ENCODE peak calls at places on chromosomes 3 and 15, in seven cellular contexts. D is left ventricle myocardium inferior, T is kidney, R is psoas muscle, U is neuronal stem cell, A is coronary artery, V is trophoblast cell. W is an unnamed sample.

GRCh38 chr3:13221491-13221890 is 148.3 kb upstream of the IQSEC1 start:
- DNase-seq in U (no peak), A (no peak), V (no peak), D (no peak), T (peak; percentile 51), R (no peak), W (no peak)

GRCh38 chr15:80904941-80905532 is 84.6 kb downstream of the MESD start:
- DNase-seq in T (no peak), U (no peak), V (no peak), D (no peak), A (no peak), R (no peak), W (no peak)

GRCh38 chr3:173467501-173467900 is 70.0 kb downstream of the NLGN1 start:
- DNase-seq in A (no peak), U (no peak), T (no peak), R (no peak), V (peak; percentile 3), D (no peak), W (no peak)

GRCh38 chr15:83914906-83915305 is 261.0 kb downstream of the ADAMTSL3 start:
- DNase-seq in R (no peak), A (no peak), T (no peak), U (no peak), V (no peak), D (no peak), W (no peak)

GRCh38 chr3:134132961-134133360 is 103.2 kb upstream of the SLCO2A1 start:
- DNase-seq in T (no peak), V (no peak), D (no peak), U (no peak), A (no peak), R (no peak), W (no peak)

GRCh38 chr3:134846943-134847342 is 51.9 kb downstream of the EPHB1 start:
- DNase-seq in U (no peak), T (peak; percentile 79), R (no peak), A (peak; percentile 29), D (no peak), V (peak; percentile 68), W (no peak)

GRCh38 chr15:56428821-56429458 is 36.0 kb downstream of the MNS1 start:
- DNase-seq in U (peak; percentile 0), T (no peak), D (no peak), A (no peak), V (no peak), R (no peak), W (no peak)

GRCh38 chr3:58824285-58824684 is 157.7 kb upstream of the FAM3D start:
- DNase-seq in V (peak; percentile 43), T (peak; percentile 35), R (no peak), D (peak; percentile 20), A (no peak), U (peak; percentile 51), W (peak; percentile 11)

GRCh38 chr3:125280966-125281365 is 68.4 kb upstream of the SLC12A8 start:
- DNase-seq in R (no peak), A (no peak), D (no peak), T (no peak), U (no peak), V (no peak), W (no peak)

GRCh38 chr3:473284-473800 is 276.8 kb downstream of the CHL1 start:
- DNase-seq in R (no peak), A (no peak), U (no peak), V (no peak), T (no peak), D (no peak), W (no peak)

GRCh38 chr3:162117961-162118360 is 621.4 kb downstream of the OTOL1 start:
- DNase-seq in U (no peak), V (no peak), R (no peak), D (no peak), A (no peak), T (no peak), W (no peak)

GRCh38 chr3:162119651-162120050 is 623.0 kb downstream of the OTOL1 start:
- DNase-seq in V (no peak), D (no peak), U (no peak), R (no peak), T (no peak), A (no peak), W (no peak)

GRCh38 chr3:162125790-162126189 is 629.2 kb downstream of the OTOL1 start:
- DNase-seq in T (no peak), A (no peak), D (no peak), R (no peak), U (no peak), V (no peak), W (no peak)

DNA sequence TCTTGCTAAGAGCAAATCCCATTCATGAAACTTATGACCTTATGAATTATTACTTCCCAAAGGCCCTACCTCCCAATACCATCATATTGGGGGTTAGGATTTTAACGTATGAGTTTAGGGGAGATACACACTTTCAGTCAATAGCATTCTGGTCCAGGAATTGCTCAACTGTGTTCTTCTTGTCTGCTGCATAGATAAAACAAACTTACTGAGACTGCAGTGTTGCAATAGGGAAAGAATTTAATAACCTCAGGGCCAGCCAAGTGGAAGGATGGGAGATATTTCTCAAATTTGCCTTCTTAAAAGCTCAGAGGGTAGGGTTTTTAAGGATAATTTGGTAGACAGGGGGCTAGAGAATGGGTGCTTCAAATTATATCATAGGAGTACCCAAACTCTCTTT is 625.8 kb downstream of the OTOL1 start:
- DNase-seq in T (no peak), R (no peak), U (no peak), A (no peak), D (no peak), V (no peak), W (no peak)
- H3K27ac ChIP-seq in T (no peak overlapping the region), R (no peak overlapping the region), U (no peak overlapping the region), A (no peak overlapping the region), D (no peak overlapping the region), V (no peak overlapping the region), W (no peak overlapping the region)

GRCh38 chr3:129579991-129580390 is 26.5 kb downstream of the PLXND1 start:
- DNase-seq in R (no peak), V (no peak), U (no peak), T (no peak), A (no peak), D (no peak), W (no peak)

GRCh38 chr3:129577356-129577755 is 29.1 kb downstream of the PLXND1 start:
- DNase-seq in D (peak; percentile 77), A (no peak), T (no peak), U (no peak), V (no peak), R (peak; percentile 82), W (no peak)

GRCh38 chr3:129575987-129576364 is 30.5 kb downstream of the PLXND1 start:
- DNase-seq in T (no peak), A (no peak), D (no peak), V (no peak), U (no peak), R (no peak), W (no peak)

GRCh38 chr3:129576514-129577345 is 29.7 kb downstream of the PLXND1 start:
- DNase-seq in U (no peak), V (no peak), T (peak; percentile 88), A (no peak), D (peak; percentile 52), R (no peak), W (no peak)

DNA sequence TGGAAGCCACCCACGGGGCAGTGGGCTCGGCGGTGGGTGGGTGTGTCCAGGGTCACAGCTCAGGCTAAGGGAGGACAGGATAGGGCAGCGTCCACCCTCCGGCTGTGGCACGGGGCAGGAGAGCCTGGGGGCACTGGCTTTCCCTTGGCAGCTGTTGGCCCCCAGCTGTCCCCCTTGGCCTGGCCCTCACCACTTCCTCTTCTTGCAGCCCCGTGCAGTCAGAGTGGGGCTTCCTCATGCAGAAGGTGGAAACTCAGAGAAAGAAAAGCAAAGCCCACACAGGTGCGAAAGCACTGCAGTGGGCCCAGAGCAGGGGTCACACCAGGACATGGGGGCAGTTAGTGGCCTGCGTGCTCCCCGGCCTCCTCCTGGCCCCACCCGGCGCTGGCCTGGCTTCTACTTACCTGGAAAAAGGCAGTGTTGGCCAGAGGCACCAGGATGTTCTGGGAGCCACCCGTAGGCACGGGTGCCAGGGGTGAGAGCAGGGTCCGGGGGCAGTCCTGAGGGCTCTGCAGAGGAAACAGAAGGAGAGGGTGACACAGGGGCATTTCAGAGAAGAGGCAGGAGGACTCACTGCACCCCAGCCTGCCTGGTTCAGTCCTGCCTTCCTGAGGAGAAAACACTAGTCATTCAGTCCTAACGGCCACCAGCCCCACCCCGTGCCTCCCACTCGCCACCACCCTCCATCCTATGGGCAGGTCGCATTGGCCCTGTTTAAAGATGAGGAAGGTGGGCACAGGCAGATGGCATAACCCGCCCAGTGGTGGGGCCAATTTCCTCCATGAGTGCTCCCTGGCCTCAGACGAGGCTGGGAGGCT is 28.3 kb downstream of the PLXND1 start:
- DNase-seq in R (no peak), V (no peak), U (no peak), D (no peak), T (no peak), A (no peak), W (no peak)
- H3K27ac ChIP-seq in R (no peak overlapping the region), V (no peak overlapping the region), U (no peak overlapping the region), D (peak overlapping the region; percentile 73), T (no peak overlapping the region), A (peak overlapping the region; percentile 83), W (no peak overlapping the region)

GRCh38 chr3:155747286-155747685 is 2.4 kb upstream of the PLCH1 start:
- DNase-seq in T (no peak), A (no peak), U (no peak), V (no peak), R (no peak), D (no peak), W (no peak)

GRCh38 chr3:155745795-155746550 is 1.1 kb upstream of the PLCH1 start:
- DNase-seq in R (no peak), U (peak; percentile 81), A (no peak), V (no peak), T (no peak), D (no peak), W (peak; percentile 13)

GRCh38 chr3:155747867-155748266 is 3.0 kb upstream of the PLCH1 start:
- DNase-seq in R (no peak), V (no peak), A (no peak), D (no peak), T (no peak), U (no peak), W (no peak)

GRCh38 chr3:155746703-155747102 is 1.8 kb upstream of the PLCH1 start:
- DNase-seq in R (no peak), A (no peak), T (no peak), D (no peak), V (no peak), U (no peak), W (no peak)

GRCh38 chr3:155748611-155749365 is 3.9 kb upstream of the PLCH1 start:
- DNase-seq in T (no peak), V (peak; percentile 5), A (no peak), D (no peak), R (no peak), U (no peak), W (no peak)
- H3K27ac ChIP-seq in T (no peak overlapping the region), V (no peak overlapping the region), A (no peak overlapping the region), D (no peak overlapping the region), R (no peak overlapping the region), U (no peak overlapping the region), W (no peak overlapping the region)

GRCh38 chr3:111714305-111714704 is 119.2 kb upstream of the ZBED2 start:
- DNase-seq in A (no peak), T (no peak), U (no peak), R (no peak), D (no peak), V (no peak), W (no peak)

GRCh38 chr3:111715911-111716523 is 120.9 kb upstream of the ZBED2 start:
- DNase-seq in U (no peak), T (no peak), R (no peak), V (peak; percentile 30), D (peak; percentile 38), A (no peak), W (no peak)

GRCh38 chr3:111720681-111721380 is 125.7 kb upstream of the ZBED2 start:
- DNase-seq in T (no peak), A (no peak), D (no peak), V (no peak), U (no peak), R (no peak), W (no peak)

GRCh38 chr3:111713833-111714232 is 118.7 kb upstream of the ZBED2 start:
- DNase-seq in U (no peak), V (no peak), R (no peak), A (no peak), D (no peak), T (no peak), W (no peak)

GRCh38 chr3:111717601-111718000 is 122.5 kb upstream of the ZBED2 start:
- DNase-seq in D (peak; percentile 60), T (no peak), V (peak; percentile 81), A (peak; percentile 84), R (peak; percentile 80), U (peak; percentile 74), W (peak; percentile 67)
- H3K27ac ChIP-seq in D (peak overlapping the region; percentile 67), T (no peak overlapping the region), V (no peak overlapping the region), A (no peak overlapping the region), R (no peak overlapping the region), U (no peak overlapping the region), W (no peak overlapping the region)

W was measured in caudate nucleus.